ENCODE peak calls at places on chromosomes 13 and 19, in four cellular contexts. G is GM12878, V is esophagus muscularis mucosa, K is tibial nerve. X is an unnamed sample.

GRCh38 chr19:13960863-13961784 is 8.8 kb downstream of the DCAF15 start:
- DNase-seq in G (no peak), K (no peak), V (no peak), X (no peak)

GRCh38 chr19:19096641-19097627 is 33.1 kb downstream of the SLC25A42 start:
- DNase-seq in K (no peak), V (no peak), G (no peak), X (no peak)

GRCh38 chr19:45010306-45010705 is 9.0 kb downstream of the RELB start:
- DNase-seq in K (no peak), V (no peak), G (no peak), X (no peak)

GRCh38 chr13:75279834-75280369 is 202.1 kb downstream of the TBC1D4 start:
- DNase-seq in K (no peak), V (no peak), G (no peak), X (no peak)

GRCh38 chr19:19053508-19054314 is 10.1 kb upstream of the SLC25A42 start:
- DNase-seq in V (no peak), G (no peak), K (no peak), X (peak)

GRCh38 chr19:41330476-41330875 is 20.5 kb downstream of the CCDC97 start:
- DNase-seq in K (no peak), G (no peak), V (no peak), X (no peak)

GRCh38 chr13:109345433-109345941 is 440.9 kb downstream of the IRS2 start:
- DNase-seq in K (no peak), V (no peak), G (no peak), X (no peak)

GRCh38 chr13:39452834-39453233 is 150.2 kb downstream of the LHFPL6 start:
- DNase-seq in G (no peak), V (no peak), K (no peak), X (no peak)

GRCh38 chr19:1247747-1248453 is 483 bp upstream of the MIDN start:
- DNase-seq in G (no peak), V (no peak), K (no peak), X (peak)

GRCh38 chr13:26867451-26868067 is 107.0 kb upstream of the GPR12 start:
- DNase-seq in K (no peak), V (no peak), G (no peak), X (no peak)

GRCh38 chr19:16571689-16572331 is 405 bp downstream of the SLC35E1 start:
- DNase-seq in K (no peak), V (no peak), G (no peak), X (no peak)

GRCh38 chr19:42242071-42242511 is 311 bp downstream of the GSK3A start:
- DNase-seq in K (no peak), V (no peak), G (no peak), X (no peak)

GRCh38 chr19:48321622-48322591 is 3.4 kb upstream of the EMP3 start:
- DNase-seq in G (peak), V (peak), K (peak), X (peak)
- TF ChIP-seq EP300 in G (peak), V (no peak), K (peak), X (no peak)

GRCh38 chr19:39532233-39533002 is at the start of gene EID2B:
- DNase-seq in V (peak), G (peak), K (peak), X (peak)
- TF ChIP-seq POLR2A in V (no peak), G (peak), K (peak), X (peak)

DNA sequence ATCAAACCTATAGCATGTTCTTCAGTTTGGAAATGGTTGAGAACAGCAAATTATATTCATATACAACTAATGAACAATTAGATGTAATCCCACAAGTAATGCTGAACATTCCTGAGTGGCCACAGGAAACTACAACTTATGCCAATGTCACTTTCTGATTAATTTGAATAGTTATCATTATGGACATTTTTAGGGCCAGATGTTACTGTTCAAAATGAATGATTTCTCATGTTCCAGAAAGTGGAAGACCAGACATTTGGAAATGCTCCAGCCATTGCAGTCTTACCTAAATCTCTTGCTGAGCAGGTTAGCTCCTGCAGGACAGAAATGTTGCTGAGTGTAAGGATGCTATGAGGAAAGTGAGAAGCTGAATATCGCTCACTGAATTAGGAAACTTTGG is 819.8 kb downstream of the PCDH9 start:
- DNase-seq in K (no peak), G (no peak), V (no peak), X (no peak)
- TF ChIP-seq EP300 in K (no peak), G (no peak), V (no peak), X (no peak)

DNA sequence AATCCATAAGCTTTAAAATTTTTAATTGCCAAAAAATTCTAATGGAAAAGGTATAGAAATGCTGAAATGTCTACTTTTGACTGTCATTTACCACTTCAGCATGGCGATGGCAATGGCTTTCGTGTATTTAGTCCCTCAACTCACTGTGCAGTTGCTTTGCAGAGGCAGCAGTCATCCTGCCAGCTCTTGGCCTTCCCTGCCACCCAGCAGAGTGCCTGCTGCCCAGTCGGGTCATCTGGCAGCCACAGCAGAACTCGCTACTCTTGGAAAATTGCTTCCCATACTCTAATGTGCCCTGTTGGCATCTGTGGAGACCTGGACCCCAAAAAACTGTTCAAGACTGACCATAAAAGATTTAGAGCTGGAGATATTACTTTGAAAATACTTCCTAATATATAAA is 383.2 kb downstream of the UQCRFS1 start:
- DNase-seq in G (no peak), K (no peak), V (no peak), X (no peak)
- TF ChIP-seq POLR2A in G (no peak), K (no peak), V (no peak), X (no peak)